ENCODE peak calls at places on chromosomes 7 and 10, in six cellular contexts. V is H1, W is HCT116, M is SK-N-SH, X is HepG2, H is GM12878. N is an unnamed sample.

GRCh38 chr7:128197989-128198580 is 43.0 kb upstream of the LEP start:
- DNase-seq in V (no peak), X (no peak), W (no peak), H (no peak), M (no peak), N (no peak)

GRCh38 chr7:2624293-2624881 is 7.4 kb upstream of the TTYH3 start:
- DNase-seq in H (no peak), M (no peak), W (no peak), V (no peak), X (no peak), N (peak)

GRCh38 chr10:125599194-125599593 is 83.8 kb downstream of the TEX36 start:
- DNase-seq in M (peak), X (no peak), V (no peak), H (no peak), W (no peak), N (no peak)

GRCh38 chr10:31618541-31619291 is 299.7 kb downstream of the ZEB1 start:
- DNase-seq in W (no peak), V (no peak), M (no peak), X (no peak), H (no peak), N (no peak)

GRCh38 chr10:3542185-3542611 is 242.8 kb downstream of the KLF6 start:
- DNase-seq in H (no peak), X (no peak), W (no peak), V (no peak), M (no peak), N (no peak)

GRCh38 chr10:128664729-128665128 is 538.5 kb upstream of the MKI67 start:
- DNase-seq in H (no peak), M (no peak), X (no peak), V (no peak), W (no peak), N (no peak)

GRCh38 chr7:147188485-147188884 is 1071.9 kb downstream of the CNTNAP2 start:
- DNase-seq in V (no peak), M (no peak), H (no peak), X (no peak), W (no peak), N (no peak)

GRCh38 chr7:70975816-70976215 is 156.1 kb upstream of the GALNT17 start:
- DNase-seq in W (no peak), X (no peak), H (no peak), V (no peak), M (no peak), N (no peak)

GRCh38 chr7:82413237-82413636 is 30.3 kb downstream of the CACNA2D1 start:
- DNase-seq in H (no peak), W (no peak), X (no peak), V (no peak), M (no peak), N (no peak)

GRCh38 chr10:69831231-69831855 is 29.6 kb downstream of the COL13A1 start:
- DNase-seq in H (no peak), X (no peak), V (no peak), W (no peak), M (no peak), N (no peak)

GRCh38 chr7:99665312-99665759 is 14.5 kb downstream of the CYP3A5 start:
- DNase-seq in X (no peak), V (no peak), W (no peak), H (no peak), M (no peak), N (peak)

GRCh38 chr7:155810607-155811559 is 1.4 kb downstream of the SHH start:
- DNase-seq in H (no peak), M (no peak), X (no peak), V (no peak), W (no peak), N (no peak)

GRCh38 chr7:33143996-33144718 is 14.8 kb downstream of the BBS9 start:
- DNase-seq in V (no peak), M (no peak), H (peak), W (no peak), X (peak), N (no peak)

GRCh38 chr10:30359373-30360206 is 10.5 kb upstream of the MTPAP start:
- DNase-seq in V (peak), X (peak), M (peak), H (peak), W (peak), N (peak)

GRCh38 chr7:103989200-103989784 is at the start of gene RELN:
- DNase-seq in H (no peak), X (peak), V (no peak), W (no peak), M (peak), N (peak)

GRCh38 chr7:27113991-27114866 is 11.7 kb upstream of the HOXA2 start:
- DNase-seq in H (no peak), X (no peak), V (no peak), M (peak), W (no peak), N (no peak)

GRCh38 chr10:12455774-12456173 is 106.4 kb downstream of the CAMK1D start:
- DNase-seq in X (no peak), W (no peak), M (no peak), H (no peak), V (no peak), N (no peak)

GRCh38 chr10:75207079-75207867 is 3.3 kb upstream of the VDAC2 start:
- DNase-seq in X (no peak), M (no peak), W (no peak), H (no peak), V (no peak), N (no peak)

GRCh38 chr7:149398195-149398820 is 62.6 kb downstream of the ZNF777 start:
- DNase-seq in X (no peak), M (no peak), V (no peak), W (no peak), H (no peak), N (no peak)

GRCh38 chr10:28909875-28910274 is 232.6 kb downstream of the BAMBI start:
- DNase-seq in W (no peak), V (no peak), X (no peak), H (no peak), M (no peak), N (no peak)

GRCh38 chr7:107291434-107291833 is 122.6 kb downstream of the HBP1 start:
- DNase-seq in X (no peak), W (no peak), M (no peak), V (no peak), H (no peak), N (no peak)

GRCh38 chr10:43265799-43266721 is 805 bp downstream of the RASGEF1A start:
- DNase-seq in V (no peak), W (no peak), M (peak), H (no peak), X (peak), N (peak)

GRCh38 chr10:92156874-92157273 is 134.0 kb downstream of the CPEB3 start:
- DNase-seq in X (no peak), M (no peak), W (no peak), V (no peak), H (no peak), N (no peak)

GRCh38 chr10:85545874-85546273 is 820.7 kb downstream of the GRID1 start:
- DNase-seq in X (no peak), V (no peak), H (no peak), W (no peak), M (no peak), N (no peak)

GRCh38 chr10:91797874-91798735 is at the start of gene TNKS2:
- DNase-seq in M (peak), V (peak), X (peak), W (peak), H (peak), N (peak)

GRCh38 chr7:83796760-83797159 is 147.8 kb upstream of the SEMA3E start:
- DNase-seq in X (no peak), W (no peak), M (no peak), H (peak), V (no peak), N (no peak)

GRCh38 chr10:43249151-43249961 is 17.5 kb downstream of the RASGEF1A start:
- DNase-seq in X (no peak), V (no peak), W (no peak), M (peak), H (no peak), N (no peak)

GRCh38 chr10:5199398-5199797 is 2.8 kb downstream of the AKR1C4 start:
- DNase-seq in M (no peak), W (no peak), V (no peak), H (no peak), X (no peak), N (no peak)
- TF ChIP-seq YY1 in M (no peak), W (no peak), V (no peak), H (no peak), X (no peak), N (no peak)

GRCh38 chr10:133391761-133392518 is 2.0 kb upstream of the MTG1 start:
- DNase-seq in V (no peak), H (no peak), W (no peak), M (no peak), X (no peak), N (no peak)
- TF ChIP-seq MAX in V (no peak), H (no peak), W (no peak), M (no peak), X (no peak), N (no peak)

DNA sequence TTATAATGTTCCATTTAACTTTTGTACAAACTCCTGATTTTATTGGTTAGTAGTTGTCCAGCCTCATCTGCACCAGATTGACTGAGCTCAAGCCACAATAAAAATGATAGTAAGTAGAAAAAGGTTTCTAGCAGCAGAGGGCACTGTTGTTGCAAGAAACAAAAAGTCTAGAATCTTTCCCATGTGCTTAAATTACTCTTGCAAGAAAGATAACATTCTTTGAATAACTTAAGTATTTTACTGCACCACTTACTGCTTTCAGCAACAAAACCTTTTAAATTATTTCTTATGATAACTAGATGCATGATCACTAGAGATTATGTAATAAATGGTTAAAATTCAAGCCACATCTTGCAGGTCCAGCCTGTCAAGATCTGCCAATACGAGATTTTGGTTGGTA is 27.0 kb downstream of the LMOD2 start:
- DNase-seq in X (peak), H (no peak), M (no peak), W (peak), V (no peak), N (peak)
- TF ChIP-seq YY1 in X (no peak), H (no peak), M (no peak), W (no peak), V (no peak), N (no peak)

GRCh38 chr7:73642834-73643233 is 18.5 kb upstream of the MLXIPL start:
- DNase-seq in X (no peak), M (no peak), V (no peak), W (no peak), H (no peak), N (no peak)
- TF ChIP-seq MAX in X (no peak), M (no peak), V (no peak), W (no peak), H (no peak), N (no peak)

DNA sequence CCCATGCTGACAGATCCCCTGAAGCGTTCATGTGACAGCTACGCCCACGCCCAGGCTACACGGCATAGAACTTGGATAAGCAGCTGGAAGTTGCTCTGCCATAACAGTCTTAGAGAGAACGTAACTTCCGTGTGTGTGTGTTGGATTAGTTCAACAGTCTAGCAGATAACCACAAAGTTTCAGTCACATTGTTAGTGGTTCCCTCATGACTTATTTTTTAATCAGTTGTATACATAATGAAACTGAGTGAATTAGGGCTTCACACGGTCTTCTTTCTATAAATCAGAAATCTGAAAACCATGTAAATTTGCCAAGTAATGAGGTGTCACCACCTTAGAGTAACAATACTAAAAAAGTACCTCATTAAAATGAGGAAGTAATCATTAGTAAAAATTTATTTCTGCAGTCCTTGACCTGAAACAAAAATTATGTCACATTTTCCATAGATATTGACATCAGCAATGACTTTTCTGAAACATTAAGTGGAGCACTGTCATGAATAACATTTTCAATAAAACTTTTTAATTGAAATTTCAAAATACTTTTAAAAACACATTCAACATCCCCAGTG is 21.7 kb upstream of the MACC1 start:
- DNase-seq in X (no peak), H (peak), V (no peak), W (no peak), M (no peak), N (peak)
- TF ChIP-seq YY1 in X (no peak), H (peak), V (no peak), W (no peak), M (no peak), N (no peak)

DNA sequence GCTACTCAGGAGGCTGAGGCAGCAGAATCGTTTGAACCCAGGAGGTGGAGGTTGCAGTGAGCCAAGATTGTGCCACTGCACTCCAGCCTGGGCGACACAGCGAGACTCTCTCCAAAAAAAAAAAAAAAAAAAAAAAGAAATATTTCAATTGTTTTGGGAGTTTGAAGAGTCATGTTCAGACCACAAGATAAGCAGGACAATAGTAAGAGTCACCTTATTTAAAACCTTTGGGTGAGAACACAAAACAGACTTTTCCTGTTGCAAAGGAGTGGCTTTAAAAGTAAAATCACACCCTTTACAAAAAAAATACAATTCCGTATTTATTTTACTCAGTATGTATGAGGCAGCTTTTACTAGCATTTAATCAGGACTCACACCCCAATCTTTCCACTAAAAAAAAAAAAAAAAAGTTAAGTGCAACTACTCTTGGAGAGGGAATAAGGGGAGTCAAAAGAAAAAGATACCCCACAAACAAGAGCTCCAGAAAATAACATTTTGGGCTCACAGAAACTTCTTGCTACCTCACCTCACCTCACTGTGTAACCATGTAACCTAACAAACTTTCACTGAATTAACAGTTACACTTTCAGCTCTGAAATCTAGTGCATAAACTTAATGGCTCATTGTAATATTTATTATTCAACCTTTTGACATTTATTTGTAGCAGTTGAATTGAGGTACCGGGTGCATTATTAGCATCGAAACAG is 11.2 kb downstream of the SKIDA1 start:
- DNase-seq in H (no peak), W (no peak), M (no peak), V (no peak), X (no peak), N (no peak)
- TF ChIP-seq MAX in H (no peak), W (no peak), M (no peak), V (no peak), X (no peak), N (no peak)